ENCODE peak calls at places on chromosome 19, in six cellular contexts. C is mammary epithelial cell; L is CD8-positive, alpha-beta memory T cell; P is HuH-7.5; J is NCI-H1105; K is ELR. F is an unnamed sample.

GRCh38 chr19:41421973-41422372 is 5.2 kb downstream of the B3GNT8 start:
- DNase-seq in J (no peak), C (no peak), K (no peak), L (no peak), P (no peak), F (no peak)

GRCh38 chr19:42403586-42403985 is 13.5 kb upstream of the CNFN start:
- DNase-seq in L (no peak), C (no peak), J (no peak), K (no peak), P (no peak), F (no peak)

GRCh38 chr19:51091126-51091525 is 8.4 kb upstream of the KLK14 start:
- DNase-seq in L (no peak), J (no peak), K (no peak), P (no peak), C (no peak), F (no peak)

GRCh38 chr19:55400281-55401087 is 7.1 kb downstream of the UBE2S start:
- DNase-seq in J (no peak), P (no peak), C (no peak), K (no peak), L (no peak), F (no peak)

GRCh38 chr19:35555301-35556005 is 8.0 kb downstream of the ATP4A start:
- DNase-seq in C (peak; percentile 12), P (peak; percentile 77), K (peak; percentile 64), L (no peak), J (no peak), F (peak; percentile 62)

GRCh38 chr19:48490980-48491792 is 20.4 kb downstream of the LMTK3 start:
- DNase-seq in C (peak; percentile 42), J (peak; percentile 64), K (peak; percentile 40), L (peak; percentile 58), P (peak; percentile 72), F (peak; percentile 69)

GRCh38 chr19:32450217-32450616 is 44.6 kb downstream of the DPY19L3 start:
- DNase-seq in J (no peak), L (no peak), K (no peak), P (no peak), C (no peak), F (no peak)

GRCh38 chr19:38691938-38692457 is 44.5 kb downstream of the ACTN4 start:
- DNase-seq in L (no peak), C (peak; percentile 94), P (no peak), J (no peak), K (peak; percentile 96), F (peak; percentile 93)

GRCh38 chr19:1081301-1082164 is 13.6 kb downstream of the POLR2E start:
- DNase-seq in L (no peak), K (no peak), C (no peak), P (no peak), J (no peak), F (no peak)

GRCh38 chr19:14113762-14114414 is 3.7 kb downstream of the PRKACA start:
- DNase-seq in K (no peak), J (no peak), P (no peak), C (no peak), L (peak; percentile 23), F (no peak)

GRCh38 chr19:50414850-50415660 is 3.7 kb upstream of the SPIB start:
- DNase-seq in L (peak; percentile 63), J (no peak), K (peak; percentile 42), P (peak; percentile 66), C (peak; percentile 18), F (peak; percentile 80)

GRCh38 chr19:31232871-31233270 is 116.4 kb downstream of the TSHZ3 start:
- DNase-seq in K (peak; percentile 75), C (peak; percentile 7), L (no peak), P (no peak), J (no peak), F (no peak)

GRCh38 chr19:51798958-51799310 is 4.0 kb downstream of the FPR3 start:
- DNase-seq in P (no peak), C (no peak), J (no peak), L (no peak), K (no peak), F (no peak)

GRCh38 chr19:56933014-56933705 is 92.6 kb upstream of the PEG3 start:
- DNase-seq in J (peak; percentile 0), L (no peak), P (no peak), K (no peak), C (no peak), F (no peak)

F was measured in Daoy.